ENCODE peak calls at places on chromosomes 2 and 18, in six cellular contexts. One of them, this sample, is unnamed.

GRCh38 chr2:85785027-85785822 is 31.4 kb downstream of the ATOH8 start:
- DNase-seq in pancreas: no peak
- DNase-seq in GM12864: no peak
- DNase-seq in NCI-H1092 treated with DMSO at 0.1 percent for 48 hours: no peak
- DNase-seq in tibial artery: peak; percentile 65
- DNase-seq in occipital lobe: no peak
- DNase-seq in this sample: peak; percentile 93

GRCh38 chr2:128275498-128276045 is 43.1 kb downstream of the HS6ST1 start:
- DNase-seq in pancreas: no peak
- DNase-seq in GM12864: no peak
- DNase-seq in NCI-H1092 treated with DMSO at 0.1 percent for 48 hours: no peak
- DNase-seq in tibial artery: no peak
- DNase-seq in occipital lobe: no peak
- DNase-seq in this sample: no peak

GRCh38 chr2:215870088-215870490 is 143.3 kb downstream of the MREG start:
- DNase-seq in pancreas: no peak
- DNase-seq in GM12864: no peak
- DNase-seq in NCI-H1092 treated with DMSO at 0.1 percent for 48 hours: no peak
- DNase-seq in tibial artery: peak; percentile 40
- DNase-seq in occipital lobe: no peak
- DNase-seq in this sample: peak; percentile 74

GRCh38 chr2:191933307-191934105 is 86.6 kb upstream of the CAVIN2 start:
- DNase-seq in pancreas: peak; percentile 13
- DNase-seq in GM12864: peak; percentile 8
- DNase-seq in NCI-H1092 treated with DMSO at 0.1 percent for 48 hours: no peak
- DNase-seq in tibial artery: no peak
- DNase-seq in occipital lobe: no peak
- DNase-seq in this sample: no peak

GRCh38 chr2:221204699-221205098 is 367.4 kb downstream of the EPHA4 start:
- DNase-seq in pancreas: no peak
- DNase-seq in GM12864: no peak
- DNase-seq in NCI-H1092 treated with DMSO at 0.1 percent for 48 hours: peak; percentile 56
- DNase-seq in tibial artery: no peak
- DNase-seq in occipital lobe: no peak
- DNase-seq in this sample: no peak

GRCh38 chr2:223465793-223466192 is 136.4 kb downstream of the SCG2 start:
- DNase-seq in pancreas: peak; percentile 11
- DNase-seq in GM12864: no peak
- DNase-seq in NCI-H1092 treated with DMSO at 0.1 percent for 48 hours: no peak
- DNase-seq in tibial artery: peak; percentile 92
- DNase-seq in occipital lobe: no peak
- DNase-seq in this sample: peak; percentile 87

GRCh38 chr2:33158482-33159003 is 211.8 kb downstream of the LTBP1 start:
- DNase-seq in pancreas: no peak
- DNase-seq in GM12864: no peak
- DNase-seq in NCI-H1092 treated with DMSO at 0.1 percent for 48 hours: no peak
- DNase-seq in tibial artery: no peak
- DNase-seq in occipital lobe: no peak
- DNase-seq in this sample: peak; percentile 65

GRCh38 chr2:57291209-57291608 is 755.4 kb upstream of the VRK2 start:
- DNase-seq in pancreas: no peak
- DNase-seq in GM12864: no peak
- DNase-seq in NCI-H1092 treated with DMSO at 0.1 percent for 48 hours: no peak
- DNase-seq in tibial artery: no peak
- DNase-seq in occipital lobe: no peak
- DNase-seq in this sample: no peak

GRCh38 chr2:69774984-69775982 is 33.3 kb downstream of the ANXA4 start:
- DNase-seq in pancreas: no peak
- DNase-seq in GM12864: no peak
- DNase-seq in NCI-H1092 treated with DMSO at 0.1 percent for 48 hours: no peak
- DNase-seq in tibial artery: no peak
- DNase-seq in occipital lobe: no peak
- DNase-seq in this sample: no peak

GRCh38 chr2:143700865-143701264 is 571.6 kb downstream of the ARHGAP15 start:
- DNase-seq in pancreas: no peak
- DNase-seq in GM12864: no peak
- DNase-seq in NCI-H1092 treated with DMSO at 0.1 percent for 48 hours: no peak
- DNase-seq in tibial artery: no peak
- DNase-seq in occipital lobe: no peak
- DNase-seq in this sample: peak; percentile 4

GRCh38 chr2:189466656-189467055 is 25.4 kb downstream of the WDR75 start:
- DNase-seq in pancreas: no peak
- DNase-seq in GM12864: no peak
- DNase-seq in NCI-H1092 treated with DMSO at 0.1 percent for 48 hours: no peak
- DNase-seq in tibial artery: no peak
- DNase-seq in occipital lobe: no peak
- DNase-seq in this sample: peak; percentile 33

GRCh38 chr2:98764499-98764898 is 33.6 kb upstream of the MGAT4A start:
- DNase-seq in pancreas: no peak
- DNase-seq in GM12864: no peak
- DNase-seq in NCI-H1092 treated with DMSO at 0.1 percent for 48 hours: no peak
- DNase-seq in tibial artery: no peak
- DNase-seq in occipital lobe: no peak
- DNase-seq in this sample: no peak

GRCh38 chr2:43178602-43179542 is 47.5 kb downstream of the ZFP36L2 start:
- DNase-seq in pancreas: peak; percentile 80
- DNase-seq in GM12864: no peak
- DNase-seq in NCI-H1092 treated with DMSO at 0.1 percent for 48 hours: peak; percentile 73
- DNase-seq in tibial artery: peak; percentile 89
- DNase-seq in occipital lobe: no peak
- DNase-seq in this sample: peak; percentile 92

GRCh38 chr18:3286165-3286564 is 24.2 kb downstream of the MYL12B start:
- DNase-seq in pancreas: no peak
- DNase-seq in GM12864: no peak
- DNase-seq in NCI-H1092 treated with DMSO at 0.1 percent for 48 hours: no peak
- DNase-seq in tibial artery: no peak
- DNase-seq in occipital lobe: no peak
- DNase-seq in this sample: no peak

GRCh38 chr2:127355407-127356008 is 32.3 kb downstream of the MAP3K2 start:
- DNase-seq in pancreas: no peak
- DNase-seq in GM12864: no peak
- DNase-seq in NCI-H1092 treated with DMSO at 0.1 percent for 48 hours: no peak
- DNase-seq in tibial artery: no peak
- DNase-seq in occipital lobe: no peak
- DNase-seq in this sample: no peak

GRCh38 chr2:175817200-175817599 is 184.9 kb downstream of the LNPK start:
- DNase-seq in pancreas: no peak
- DNase-seq in GM12864: no peak
- DNase-seq in NCI-H1092 treated with DMSO at 0.1 percent for 48 hours: no peak
- DNase-seq in tibial artery: no peak
- DNase-seq in occipital lobe: no peak
- DNase-seq in this sample: no peak

GRCh38 chr2:134167015-134167414 is 86.9 kb upstream of the MGAT5 start:
- DNase-seq in pancreas: no peak
- DNase-seq in GM12864: no peak
- DNase-seq in NCI-H1092 treated with DMSO at 0.1 percent for 48 hours: no peak
- DNase-seq in tibial artery: no peak
- DNase-seq in occipital lobe: no peak
- DNase-seq in this sample: no peak

GRCh38 chr2:85804583-85804982 is 50.8 kb downstream of the ATOH8 start:
- DNase-seq in pancreas: no peak
- DNase-seq in GM12864: no peak
- DNase-seq in NCI-H1092 treated with DMSO at 0.1 percent for 48 hours: no peak
- DNase-seq in tibial artery: no peak
- DNase-seq in occipital lobe: no peak
- DNase-seq in this sample: peak; percentile 62

GRCh38 chr2:233835230-233836186 is 18.8 kb downstream of the HJURP start:
- DNase-seq in pancreas: no peak
- DNase-seq in GM12864: no peak
- DNase-seq in NCI-H1092 treated with DMSO at 0.1 percent for 48 hours: no peak
- DNase-seq in tibial artery: no peak
- DNase-seq in occipital lobe: no peak
- DNase-seq in this sample: no peak

GRCh38 chr2:46827274-46827930 is 88.2 kb downstream of the MCFD2 start:
- DNase-seq in pancreas: no peak
- DNase-seq in GM12864: no peak
- DNase-seq in NCI-H1092 treated with DMSO at 0.1 percent for 48 hours: no peak
- DNase-seq in tibial artery: peak; percentile 14
- DNase-seq in occipital lobe: no peak
- DNase-seq in this sample: peak; percentile 71

GRCh38 chr2:177078416-177078815 is 134.2 kb upstream of the HNRNPA3 start:
- DNase-seq in pancreas: peak; percentile 7
- DNase-seq in GM12864: no peak
- DNase-seq in NCI-H1092 treated with DMSO at 0.1 percent for 48 hours: no peak
- DNase-seq in tibial artery: no peak
- DNase-seq in occipital lobe: peak; percentile 6
- DNase-seq in this sample: peak; percentile 5

GRCh38 chr2:213104089-213104902 is 47.1 kb downstream of the IKZF2 start:
- DNase-seq in pancreas: no peak
- DNase-seq in GM12864: no peak
- DNase-seq in NCI-H1092 treated with DMSO at 0.1 percent for 48 hours: no peak
- DNase-seq in tibial artery: no peak
- DNase-seq in occipital lobe: no peak
- DNase-seq in this sample: no peak

GRCh38 chr2:71348302-71348701 is 16.7 kb downstream of the ZNF638 start:
- DNase-seq in pancreas: no peak
- DNase-seq in GM12864: no peak
- DNase-seq in NCI-H1092 treated with DMSO at 0.1 percent for 48 hours: no peak
- DNase-seq in tibial artery: no peak
- DNase-seq in occipital lobe: no peak
- DNase-seq in this sample: peak; percentile 18

GRCh38 chr18:12637901-12638633 is 19.8 kb downstream of the SPIRE1 start:
- DNase-seq in pancreas: no peak
- DNase-seq in GM12864: no peak
- DNase-seq in NCI-H1092 treated with DMSO at 0.1 percent for 48 hours: no peak
- DNase-seq in tibial artery: no peak
- DNase-seq in occipital lobe: no peak
- DNase-seq in this sample: peak; percentile 51

GRCh38 chr18:57142361-57142760 is 4.5 kb upstream of the BOD1L2 start:
- DNase-seq in pancreas: no peak
- DNase-seq in GM12864: no peak
- DNase-seq in NCI-H1092 treated with DMSO at 0.1 percent for 48 hours: no peak
- DNase-seq in tibial artery: no peak
- DNase-seq in occipital lobe: no peak
- DNase-seq in this sample: no peak

GRCh38 chr2:234669001-234669400 is 172.1 kb upstream of the ARL4C start:
- DNase-seq in pancreas: no peak
- DNase-seq in GM12864: no peak
- DNase-seq in NCI-H1092 treated with DMSO at 0.1 percent for 48 hours: no peak
- DNase-seq in tibial artery: no peak
- DNase-seq in occipital lobe: no peak
- DNase-seq in this sample: no peak

This sample was measured in GM03348.